ENCODE peak calls at places on chromosomes 5 and 9, in nine cellular contexts. S, X, I, G, E, Y, B, P and C are unnamed samples.

GRCh38 chr9:83062011-83062652 is 810 bp downstream of the RASEF start:
- DNase-seq in G (peak), E (no peak), B (no peak), S (peak), P (no peak), Y (no peak), X (no peak), I (peak), C (no peak)

GRCh38 chr9:70083429-70083828 is 39.8 kb downstream of the MAMDC2 start:
- DNase-seq in P (no peak), B (peak), X (no peak), I (no peak), S (no peak), E (peak), Y (no peak), G (no peak), C (no peak)

GRCh38 chr5:142748568-142749249 is 21.5 kb upstream of the ARHGAP26 start:
- DNase-seq in Y (no peak), I (no peak), G (no peak), E (no peak), S (no peak), X (peak), B (no peak), P (peak), C (peak)

GRCh38 chr9:4108708-4109444 is 191.0 kb downstream of the GLIS3 start:
- DNase-seq in E (no peak), G (no peak), P (no peak), S (no peak), Y (no peak), B (no peak), I (no peak), X (no peak), C (no peak)

GRCh38 chr9:99180662-99181061 is 41.1 kb downstream of the ALG2 start:
- DNase-seq in Y (no peak), P (no peak), E (no peak), I (no peak), X (no peak), S (no peak), G (no peak), B (no peak), C (no peak)

GRCh38 chr5:66169534-66169933 is 25.4 kb downstream of the SREK1 start:
- DNase-seq in B (no peak), P (no peak), Y (no peak), G (no peak), I (no peak), X (no peak), S (no peak), E (no peak), C (peak)

GRCh38 chr9:96338299-96338698 is 36.3 kb upstream of the HSD17B3 start:
- DNase-seq in E (no peak), I (no peak), B (no peak), P (no peak), Y (no peak), X (no peak), G (no peak), S (no peak), C (no peak)

GRCh38 chr9:107684224-107684623 is 194.7 kb upstream of the KLF4 start:
- DNase-seq in B (peak), S (no peak), I (peak), P (no peak), E (peak), X (no peak), G (no peak), Y (no peak), C (no peak)

GRCh38 chr5:35856186-35857003 is at the start of gene IL7R:
- DNase-seq in G (no peak), S (no peak), I (peak), X (peak), E (no peak), P (no peak), Y (no peak), B (peak), C (no peak)

GRCh38 chr9:70478963-70479641 is 64.6 kb upstream of the KLF9 start:
- DNase-seq in G (no peak), B (no peak), S (no peak), P (no peak), I (peak), E (peak), Y (no peak), X (no peak), C (no peak)

GRCh38 chr9:38096238-38096805 is 27.3 kb upstream of the SHB start:
- DNase-seq in G (no peak), P (no peak), Y (no peak), X (no peak), E (no peak), S (no peak), B (no peak), I (no peak), C (no peak)

GRCh38 chr9:131633491-131634031 is 88.2 kb downstream of the PRRT1B start:
- DNase-seq in P (no peak), G (peak), Y (no peak), B (no peak), S (no peak), X (no peak), E (no peak), I (no peak), C (no peak)